ENCODE peak calls at places on chromosomes 13 and 19, in four cellular contexts. H is aorta, B is kidney, E is GM23248. V is an unnamed sample.

GRCh38 chr19:52442179-52442578 is 11.2 kb upstream of the ZNF578 start:
- DNase-seq in H (no peak), B (no peak), E (no peak), V (no peak)

GRCh38 chr19:57241181-57241580 is 749 bp downstream of the ZNF805 start:
- DNase-seq in H (no peak), B (no peak), E (peak; percentile 57), V (no peak)

GRCh38 chr13:90531744-90532143 is 815.7 kb upstream of the MIR17HG start:
- DNase-seq in H (no peak), B (no peak), E (no peak), V (no peak)

GRCh38 chr13:50017819-50018218 is 2.6 kb downstream of the KCNRG start:
- DNase-seq in H (no peak), B (no peak), E (no peak), V (no peak)

GRCh38 chr13:31887311-31887710 is 144.3 kb upstream of the FRY start:
- DNase-seq in H (no peak), B (no peak), E (peak; percentile 84), V (no peak)

GRCh38 chr19:23764781-23765180 is 6.1 kb upstream of the ZNF681 start:
- DNase-seq in H (no peak), B (no peak), E (no peak), V (no peak)

GRCh38 chr13:40637644-40638043 is 28.8 kb downstream of the FOXO1 start:
- DNase-seq in H (no peak), B (no peak), E (no peak), V (no peak)

GRCh38 chr19:19205416-19206410 is 2.5 kb upstream of the NR2C2AP start:
- DNase-seq in H (no peak), B (no peak), E (no peak), V (peak; percentile 54)

GRCh38 chr19:58181902-58182576 is 822 bp upstream of the ZNF274 start:
- DNase-seq in H (no peak), B (no peak), E (peak; percentile 34), V (no peak)

GRCh38 chr13:51105046-51105445 is 6.0 kb downstream of the C13orf42 start:
- DNase-seq in H (no peak), B (no peak), E (no peak), V (no peak)

GRCh38 chr13:71304861-71305260 is 562.1 kb downstream of the DACH1 start:
- DNase-seq in H (no peak), B (no peak), E (no peak), V (no peak)

GRCh38 chr19:48381178-48381950 is 10.0 kb downstream of the KDELR1 start:
- DNase-seq in H (no peak), B (no peak), E (no peak), V (no peak)

GRCh38 chr13:71587778-71588177 is 279.2 kb downstream of the DACH1 start:
- DNase-seq in H (no peak), B (no peak), E (no peak), V (no peak)

GRCh38 chr13:46748300-46748699 is 48.7 kb downstream of the ESD start:
- DNase-seq in H (no peak), B (no peak), E (no peak), V (no peak)

GRCh38 chr19:38723606-38724379 is 20.5 kb downstream of the CAPN12 start:
- DNase-seq in H (no peak), B (no peak), E (no peak), V (peak; percentile 47)

GRCh38 chr13:51769455-51770127 is 34.4 kb downstream of the DHRS12 start:
- DNase-seq in H (peak; percentile 85), B (no peak), E (no peak), V (peak; percentile 81)

GRCh38 chr19:36222503-36222902 is 7.6 kb downstream of the ZNF146 start:
- DNase-seq in H (no peak), B (no peak), E (no peak), V (no peak)

GRCh38 chr19:42248270-42249148 is 6.1 kb upstream of the GSK3A start:
- DNase-seq in H (no peak), B (peak; percentile 84), E (no peak), V (no peak)
- H3K4me1 ChIP-seq in H (no peaks in the 10 kb centered on the region), B (peaks cover 14% of the 10 kb centered on the region), E (peaks cover 40% of the 10 kb centered on the region), V (peaks cover 18% of the 10 kb centered on the region)

DNA sequence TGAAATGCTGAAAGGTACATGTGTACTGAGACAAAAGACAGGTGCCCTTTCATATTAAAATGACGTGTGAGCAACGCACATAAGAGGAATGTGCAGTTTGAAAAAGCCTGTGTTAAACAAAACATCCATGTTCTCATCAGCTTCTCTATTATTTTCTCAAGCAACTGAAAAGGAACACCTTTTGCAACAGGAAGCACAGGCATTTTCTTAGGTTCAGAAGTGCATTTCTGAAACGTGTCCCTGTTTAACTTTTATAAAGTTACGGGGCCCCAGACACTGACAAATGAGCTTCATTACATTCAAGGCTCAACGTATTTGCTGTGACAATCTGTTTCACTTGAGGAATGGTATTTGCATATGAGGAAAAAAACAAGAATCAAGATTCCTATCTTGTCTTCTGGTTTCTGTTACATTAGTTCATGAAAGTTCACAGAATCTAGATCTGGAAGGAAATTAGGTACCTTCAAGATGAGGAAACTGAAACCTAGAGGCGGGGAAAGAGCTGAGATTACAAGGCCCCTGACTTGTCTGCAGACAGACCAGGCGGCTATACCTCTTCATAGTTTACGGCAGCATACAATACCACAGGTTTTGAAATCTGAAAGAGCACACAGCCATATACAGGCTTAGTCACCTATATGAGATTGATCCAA is 431.7 kb downstream of the KLF12 start:
- DNase-seq in H (no peak), B (no peak), E (no peak), V (no peak)
- H3K27ac ChIP-seq in H (no peak overlapping the region), B (no peak overlapping the region), E (no peak overlapping the region), V (no peak overlapping the region)

GRCh38 chr19:45102481-45102880 is 9.5 kb downstream of the PPP1R37 start:
- DNase-seq in H (no peak), B (no peak), E (no peak), V (no peak)

GRCh38 chr19:45103625-45104319 is 10.8 kb downstream of the PPP1R37 start:
- DNase-seq in H (no peak), B (no peak), E (no peak), V (peak; percentile 42)

GRCh38 chr19:45101796-45102195 is 8.8 kb downstream of the PPP1R37 start:
- DNase-seq in H (no peak), B (no peak), E (no peak), V (no peak)

GRCh38 chr19:45104658-45105384 is 11.8 kb downstream of the PPP1R37 start:
- DNase-seq in H (no peak), B (no peak), E (no peak), V (no peak)

DNA sequence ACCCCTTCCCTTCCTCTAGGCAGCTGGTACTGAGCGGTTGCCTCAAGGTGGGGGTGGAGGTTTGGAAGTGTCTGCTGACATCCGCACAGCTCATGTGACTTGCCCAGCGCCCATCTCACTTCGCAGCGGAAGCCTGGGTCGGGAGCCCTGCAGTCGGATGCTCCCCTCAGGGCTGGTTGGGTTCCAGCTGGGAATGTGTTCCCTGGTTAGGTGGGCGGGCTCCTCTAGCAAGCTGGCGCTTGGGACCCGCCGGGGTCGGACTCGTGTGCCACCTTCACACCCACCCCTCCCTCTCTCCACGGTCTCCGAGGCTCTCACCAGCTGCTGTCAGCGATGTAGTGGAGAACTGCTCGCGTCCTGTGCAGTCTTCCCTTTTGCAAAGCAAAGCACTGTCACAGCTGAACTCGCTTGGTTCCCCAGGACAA is 10.2 kb downstream of the PPP1R37 start:
- DNase-seq in H (no peak), B (no peak), E (no peak), V (no peak)
- H3K4me3 ChIP-seq in H (no peak overlapping the region), B (peak overlapping the region; percentile 47), E (no peak overlapping the region), V (peak overlapping the region; percentile 17)

DNA sequence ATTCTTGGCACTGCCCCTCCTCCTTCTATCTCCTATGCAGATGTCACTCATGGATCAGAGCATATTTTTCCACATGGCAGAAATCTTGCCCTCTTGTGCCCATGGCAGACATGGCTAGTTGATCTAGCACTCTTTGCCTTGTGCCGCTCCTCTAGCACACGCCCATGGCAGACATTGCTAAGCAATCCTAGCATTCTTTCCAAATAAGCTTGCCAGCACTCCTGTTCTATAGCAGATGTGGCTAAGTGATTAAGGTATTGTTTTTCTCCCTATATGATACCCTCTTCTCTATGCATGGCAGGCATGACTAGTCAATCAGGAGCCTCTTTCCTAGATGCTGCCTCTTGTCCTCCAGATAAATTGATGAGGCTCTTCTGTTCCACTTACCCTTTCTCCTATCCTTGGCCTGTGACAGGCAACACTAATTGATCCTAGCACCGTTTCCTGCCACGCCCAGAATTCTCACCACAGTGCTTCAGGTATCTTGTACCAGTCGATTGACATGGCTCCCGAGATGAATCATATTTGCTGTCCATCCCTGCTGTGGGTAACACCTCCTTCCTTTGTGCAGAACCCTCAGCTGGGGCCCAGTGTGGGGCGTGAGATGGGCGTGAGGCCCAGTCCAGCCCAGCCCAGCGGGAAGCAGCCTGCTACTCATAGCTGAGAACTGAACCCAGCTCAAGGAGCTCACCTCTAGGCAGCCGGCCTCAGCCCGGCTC is 26.9 kb downstream of the TMED1 start:
- DNase-seq in H (no peak), B (no peak), E (peak; percentile 46), V (no peak)
- H3K4me1 ChIP-seq in H (no peaks in the 10 kb centered on the region), B (no peaks in the 10 kb centered on the region), E (peaks cover 16% of the 10 kb centered on the region), V (no peaks in the 10 kb centered on the region)

DNA sequence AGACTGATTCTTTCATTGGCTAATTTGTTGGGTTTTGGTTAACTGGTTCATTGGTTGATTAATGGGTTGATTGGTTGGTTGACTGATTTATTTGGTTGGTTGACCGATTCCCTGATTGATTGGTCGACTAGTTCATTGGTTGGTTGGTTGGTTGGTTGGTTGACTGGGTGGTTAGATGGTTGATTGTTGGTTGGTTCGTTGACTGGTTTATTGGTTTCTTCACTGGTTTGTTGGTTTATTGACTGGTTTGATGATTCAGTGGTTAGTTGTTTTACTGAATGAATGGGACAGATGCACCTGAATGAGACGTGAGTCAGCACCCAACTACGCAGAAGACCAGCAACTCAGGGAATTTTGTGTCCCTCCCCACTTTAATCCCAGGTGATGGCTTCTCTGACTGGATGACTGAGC is 2.7 kb upstream of the NUP62 start:
- DNase-seq in H (no peak), B (no peak), E (no peak), V (no peak)
- H3K27ac ChIP-seq in H (no peak overlapping the region), B (no peak overlapping the region), E (no peak overlapping the region), V (no peak overlapping the region)

V was measured in right cardiac atrium.